ENCODE peak calls at places on chromosome 11, in seven cellular contexts. C is GM12865, Y is GM13977, Q is fibroblast of mammary gland, V is mucosa of descending colon, A is Calu3, D is WTC11. I is an unnamed sample.

GRCh38 chr11:67614730-67615454 is 8.2 kb downstream of the NDUFV1 start:
- DNase-seq in C (no peak), Y (no peak), Q (no peak), V (peak), A (no peak), D (no peak), I (no peak)

GRCh38 chr11:65181569-65182257 is at the start of gene CAPN1:
- DNase-seq in C (peak), Y (peak), Q (peak), V (peak), A (peak), D (peak), I (peak)

GRCh38 chr11:45858751-45859398 is 11.6 kb downstream of the CRY2 start:
- DNase-seq in C (no peak), Y (no peak), Q (no peak), V (no peak), A (no peak), D (no peak), I (no peak)

GRCh38 chr11:75268626-75269366 is 28.2 kb downstream of the TPBGL start:
- DNase-seq in C (no peak), Y (no peak), Q (no peak), V (no peak), A (no peak), D (no peak), I (no peak)

GRCh38 chr11:2511421-2512369 is 66.9 kb downstream of the KCNQ1 start:
- DNase-seq in C (no peak), Y (peak), Q (no peak), V (peak), A (no peak), D (peak), I (peak)

GRCh38 chr11:62108017-62108750 is 15.6 kb upstream of the INCENP start:
- DNase-seq in C (peak), Y (peak), Q (peak), V (no peak), A (peak), D (no peak), I (peak)

GRCh38 chr11:10770626-10771254 is 19.7 kb downstream of the CTR9 start:
- DNase-seq in C (peak), Y (no peak), Q (peak), V (no peak), A (peak), D (peak), I (no peak)

GRCh38 chr11:47768090-47768620 is 1.0 kb upstream of the FNBP4 start:
- DNase-seq in C (peak), Y (no peak), Q (peak), V (peak), A (peak), D (no peak), I (no peak)

GRCh38 chr11:46380340-46381045 is 976 bp upstream of the MDK start:
- DNase-seq in C (peak), Y (peak), Q (peak), V (peak), A (peak), D (peak), I (peak)

I was measured in ecto neural progenitor cell.